ENCODE peak calls at places on chromosomes 5 and 9, in four cellular contexts. Q is A549, D is K562, M is GM12878. T is an unnamed sample.

GRCh38 chr9:90631964-90632363 is 10.7 kb downstream of the DIRAS2 start:
- DNase-seq in D (no peak), Q (no peak), M (no peak), T (no peak)

GRCh38 chr5:126004636-126005035 is 418.6 kb upstream of the GRAMD2B start:
- DNase-seq in D (no peak), Q (no peak), M (no peak), T (no peak)

GRCh38 chr5:113382736-113383135 is 52.1 kb downstream of the TSSK1B start:
- DNase-seq in M (no peak), Q (no peak), D (no peak), T (no peak)

GRCh38 chr9:34994429-34995287 is 5.1 kb downstream of the DNAJB5 start:
- DNase-seq in M (no peak), Q (peak), D (peak), T (peak)

GRCh38 chr5:41097642-41098041 is 26.5 kb upstream of the MROH2B start:
- DNase-seq in M (no peak), D (no peak), Q (no peak), T (no peak)

GRCh38 chr9:85984457-85984856 is 43.5 kb downstream of the NAA35 start:
- DNase-seq in M (no peak), Q (no peak), D (no peak), T (no peak)

GRCh38 chr5:32794086-32794485 is 83.0 kb downstream of the NPR3 start:
- DNase-seq in D (no peak), M (no peak), Q (no peak), T (peak)

GRCh38 chr5:132251220-132251725 is 6.2 kb upstream of the PDLIM4 start:
- DNase-seq in Q (no peak), M (no peak), D (no peak), T (no peak)

GRCh38 chr5:140311011-140311467 is 8.1 kb upstream of the PFDN1 start:
- DNase-seq in D (peak), Q (no peak), M (no peak), T (peak)

GRCh38 chr9:28598396-28598795 is 1025.1 kb upstream of the C9orf72 start:
- DNase-seq in M (no peak), D (no peak), Q (no peak), T (no peak)

GRCh38 chr5:142726188-142726731 is 40.4 kb upstream of the FGF1 start:
- DNase-seq in Q (no peak), D (no peak), M (peak), T (no peak)

GRCh38 chr9:73655831-73656230 is 504.2 kb downstream of the ANXA1 start:
- DNase-seq in M (no peak), D (no peak), Q (no peak), T (no peak)

GRCh38 chr5:15695171-15695676 is 195.2 kb downstream of the FBXL7 start:
- DNase-seq in M (no peak), D (no peak), Q (no peak), T (no peak)

GRCh38 chr9:116891438-116891837 is 204.3 kb downstream of the TRIM32 start:
- DNase-seq in D (no peak), M (no peak), Q (no peak), T (no peak)

GRCh38 chr9:70263421-70263820 is 4.6 kb downstream of the SMC5 start:
- DNase-seq in Q (no peak), M (no peak), D (no peak), T (no peak)

GRCh38 chr5:107980923-107981748 is 310.4 kb upstream of the EFNA5 start:
- DNase-seq in M (no peak), D (no peak), Q (no peak), T (no peak)

GRCh38 chr5:33235824-33236223 is 204.9 kb upstream of the TARS1 start:
- DNase-seq in D (no peak), Q (no peak), M (peak), T (no peak)

DNA sequence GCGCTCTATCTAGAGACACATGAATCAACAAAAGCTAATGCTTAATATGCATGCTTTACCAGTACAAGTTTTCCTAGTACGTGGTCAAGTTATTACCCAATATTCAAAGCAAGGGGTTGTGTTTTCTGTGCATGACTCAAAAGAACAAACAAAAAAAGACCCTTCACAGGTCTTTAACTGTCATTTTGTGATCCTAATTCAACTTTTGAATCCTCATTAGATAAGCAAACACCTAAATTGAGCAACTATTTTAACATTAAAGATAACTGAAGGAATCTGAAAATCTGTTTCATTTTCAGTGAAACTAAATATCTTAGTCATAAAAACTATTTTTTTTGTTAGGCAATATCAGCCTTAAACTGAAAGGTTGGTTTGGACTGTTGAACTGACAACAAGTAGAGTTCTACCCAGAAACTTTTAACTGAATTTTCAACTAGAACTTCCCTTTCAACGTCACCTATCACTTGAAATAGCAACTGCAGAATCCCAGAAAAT is 12.5 kb downstream of the ST8SIA4 start:
- DNase-seq in M (peak), Q (no peak), D (no peak), T (no peak)
- TF ChIP-seq CHD4 in M (no peak), Q (no peak), D (no peak), T (no peak)

DNA sequence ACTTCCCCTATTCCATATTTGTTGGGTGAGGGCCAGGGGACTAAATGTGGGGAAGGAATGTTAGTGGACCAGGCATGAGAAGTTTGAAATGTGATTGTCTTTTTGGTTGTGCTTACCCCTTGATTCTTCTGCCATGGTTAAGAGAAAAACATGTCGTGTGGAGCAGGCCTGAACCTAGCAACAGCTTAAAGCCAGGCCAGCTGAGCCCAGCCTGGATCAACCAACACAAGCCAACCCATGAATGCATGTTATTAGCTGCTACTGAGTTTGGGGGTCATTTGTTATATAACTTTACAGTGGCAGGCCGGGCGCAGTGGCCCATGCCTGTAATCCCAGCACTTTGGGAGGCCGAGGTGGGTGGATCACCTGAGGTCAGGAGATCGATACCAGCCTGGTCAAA is 52.4 kb upstream of the TRIO start:
- DNase-seq in Q (no peak), M (no peak), D (no peak), T (no peak)
- TF ChIP-seq CHD4 in Q (no peak), M (no peak), D (no peak), T (no peak)

DNA sequence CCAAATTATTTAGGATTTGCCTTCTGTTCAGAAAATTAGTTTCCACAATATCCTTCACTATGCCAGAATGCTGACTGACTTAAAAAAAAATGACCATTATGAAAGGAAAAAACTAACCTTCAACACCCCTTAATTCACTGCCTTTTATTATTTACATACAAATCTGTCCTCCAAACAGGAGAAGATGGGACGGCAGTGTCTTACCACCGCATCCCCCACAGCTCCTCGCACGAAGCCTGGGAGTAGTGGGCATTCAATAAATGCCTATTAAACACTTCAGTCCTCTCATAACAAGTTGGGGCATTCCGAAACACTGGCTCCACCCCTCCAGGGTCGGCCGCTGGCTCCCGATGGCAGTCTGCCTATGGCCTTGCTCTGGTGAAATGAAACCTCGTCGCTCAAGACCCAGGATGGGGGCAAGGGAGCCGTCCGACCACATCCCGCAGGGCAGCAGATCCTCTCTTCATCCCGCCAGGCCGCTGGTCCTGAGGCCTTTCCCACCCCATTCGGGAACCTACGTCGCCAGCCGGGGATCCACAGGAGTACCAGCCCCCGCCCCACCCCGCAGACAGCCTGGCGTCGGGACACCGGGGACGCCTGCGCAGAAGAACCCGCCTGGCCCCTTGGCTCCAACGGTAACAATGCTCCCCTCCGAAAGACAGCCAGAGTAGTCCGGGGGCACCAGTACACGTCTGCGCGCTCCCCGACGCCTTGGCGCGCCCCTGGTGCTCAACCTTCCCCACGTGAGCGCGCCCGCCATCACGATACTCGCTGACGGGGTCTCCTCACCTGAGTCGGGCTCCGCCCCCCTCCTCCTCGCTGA is 613 bp downstream of the ZBTB5 start:
- DNase-seq in M (peak), Q (peak), D (peak), T (no peak)
- TF ChIP-seq CHD4 in M (no peak), Q (no peak), D (no peak), T (no peak)

GRCh38 chr9:127711831-127712274 is 3.6 kb downstream of the PTRH1 start:
- DNase-seq in M (no peak), D (no peak), Q (no peak), T (no peak)
- TF ChIP-seq CHD4 in M (no peak), D (no peak), Q (no peak), T (no peak)

T was measured in HepG2.